ENCODE peak calls at places on chromosomes 7 and 10, in six cellular contexts. Z, M, Q, K, T and B are unnamed samples.

GRCh38 chr7:44310221-44310848 is 15.1 kb downstream of the CAMK2B start:
- DNase-seq in Z (no peak), M (no peak), Q (no peak), K (no peak), T (no peak), B (no peak)

GRCh38 chr7:68929712-68930395 is 668.4 kb upstream of the AUTS2 start:
- DNase-seq in Z (no peak), M (peak; percentile 58), Q (peak; percentile 31), K (no peak), T (no peak), B (no peak)

GRCh38 chr7:36969376-36969775 is 245.1 kb upstream of the AOAH start:
- DNase-seq in Z (no peak), M (no peak), Q (no peak), K (no peak), T (no peak), B (no peak)

GRCh38 chr7:134645935-134646334 is 718 bp upstream of the BPGM start:
- DNase-seq in Z (no peak), M (no peak), Q (no peak), K (no peak), T (no peak), B (peak; percentile 5)

GRCh38 chr7:117731455-117731854 is 141.8 kb downstream of the CTTNBP2 start:
- DNase-seq in Z (no peak), M (no peak), Q (no peak), K (no peak), T (no peak), B (no peak)

GRCh38 chr10:100927266-100927665 is 14.5 kb downstream of the SLF2 start:
- DNase-seq in Z (no peak), M (no peak), Q (no peak), K (no peak), T (no peak), B (no peak)

GRCh38 chr7:129240119-129240815 is 15.4 kb downstream of the AHCYL2 start:
- DNase-seq in Z (no peak), M (no peak), Q (no peak), K (no peak), T (no peak), B (no peak)

GRCh38 chr7:77696643-77697534 is 630 bp downstream of the RSBN1L start:
- DNase-seq in Z (peak; percentile 66), M (no peak), Q (peak; percentile 58), K (peak; percentile 39), T (peak; percentile 35), B (peak; percentile 53)

GRCh38 chr10:61786728-61787127 is 114.8 kb upstream of the ARID5B start:
- DNase-seq in Z (no peak), M (peak; percentile 54), Q (no peak), K (no peak), T (peak; percentile 77), B (peak; percentile 46)

GRCh38 chr10:58517071-58517470 is 4.4 kb downstream of the BICC1 start:
- DNase-seq in Z (no peak), M (no peak), Q (no peak), K (no peak), T (no peak), B (no peak)

GRCh38 chr7:15720849-15721471 is 34.5 kb upstream of the MEOX2 start:
- DNase-seq in Z (no peak), M (peak; percentile 1), Q (no peak), K (no peak), T (peak; percentile 42), B (peak; percentile 63)

GRCh38 chr7:27607210-27607606 is 55.5 kb downstream of the HIBADH start:
- DNase-seq in Z (no peak), M (no peak), Q (no peak), K (no peak), T (no peak), B (no peak)

GRCh38 chr10:74137992-74138391 is 12.6 kb downstream of the AP3M1 start:
- DNase-seq in Z (no peak), M (no peak), Q (no peak), K (no peak), T (no peak), B (no peak)

GRCh38 chr10:60139798-60140566 is 233.6 kb upstream of the CCDC6 start:
- DNase-seq in Z (no peak), M (no peak), Q (no peak), K (no peak), T (peak; percentile 77), B (no peak)

GRCh38 chr10:112471878-112472487 is 25.0 kb downstream of the VTI1A start:
- DNase-seq in Z (no peak), M (peak; percentile 31), Q (no peak), K (peak; percentile 55), T (peak; percentile 48), B (peak; percentile 69)

GRCh38 chr10:130300608-130301025 is 164.4 kb downstream of the GLRX3 start:
- DNase-seq in Z (no peak), M (no peak), Q (no peak), K (no peak), T (peak; percentile 9), B (no peak)